ENCODE peak calls at places on chromosomes 16 and 17, in four cellular contexts. One of them, this sample, is unnamed.
A peak's percentile ranks its signal among the peaks of the same experiment; 100 is the strongest.

GRCh38 chr17:33178641-33179040 is 114.5 kb downstream of the ASIC2 start:
- DNase-seq in IMR-90: no peak
- DNase-seq in OCI-LY7: no peak
- DNase-seq in neuronal stem cell: no peak
- DNase-seq in this sample: no peak

GRCh38 chr17:59769891-59770290 is 62.4 kb downstream of the VMP1 start:
- DNase-seq in IMR-90: no peak
- DNase-seq in OCI-LY7: no peak
- DNase-seq in neuronal stem cell: no peak
- DNase-seq in this sample: no peak

GRCh38 chr17:28953444-28954118 is 2.3 kb upstream of the PHF12 start:
- DNase-seq in IMR-90: peak; percentile 45
- DNase-seq in OCI-LY7: peak; percentile 70
- DNase-seq in neuronal stem cell: peak; percentile 83
- DNase-seq in this sample: peak; percentile 19

GRCh38 chr17:73973881-73974409 is 229.5 kb upstream of the RPL38 start:
- DNase-seq in IMR-90: no peak
- DNase-seq in OCI-LY7: no peak
- DNase-seq in neuronal stem cell: no peak
- DNase-seq in this sample: no peak

GRCh38 chr17:74759941-74760340 is 11.5 kb downstream of the NHERF1 start:
- DNase-seq in IMR-90: no peak
- DNase-seq in OCI-LY7: no peak
- DNase-seq in neuronal stem cell: no peak
- DNase-seq in this sample: no peak

GRCh38 chr16:84243732-84244131 is 3.9 kb upstream of the KCNG4 start:
- DNase-seq in IMR-90: no peak
- DNase-seq in OCI-LY7: peak; percentile 3
- DNase-seq in neuronal stem cell: no peak
- DNase-seq in this sample: no peak

GRCh38 chr17:12256380-12256995 is 235.8 kb downstream of the MAP2K4 start:
- DNase-seq in IMR-90: peak; percentile 81
- DNase-seq in OCI-LY7: peak; percentile 59
- DNase-seq in neuronal stem cell: peak; percentile 32
- DNase-seq in this sample: no peak

GRCh38 chr17:32187276-32187675 is 45.0 kb downstream of the RHOT1 start:
- DNase-seq in IMR-90: peak; percentile 47
- DNase-seq in OCI-LY7: no peak
- DNase-seq in neuronal stem cell: no peak
- DNase-seq in this sample: no peak

GRCh38 chr16:84928679-84929420 is 82.5 kb downstream of the ZDHHC7 start:
- DNase-seq in IMR-90: peak; percentile 39
- DNase-seq in OCI-LY7: no peak
- DNase-seq in neuronal stem cell: no peak
- DNase-seq in this sample: no peak

GRCh38 chr17:19392303-19392702 is 5.3 kb upstream of the MFAP4 start:
- DNase-seq in IMR-90: no peak
- DNase-seq in OCI-LY7: no peak
- DNase-seq in neuronal stem cell: no peak
- DNase-seq in this sample: no peak

GRCh38 chr17:29442451-29442850 is 52.3 kb downstream of the TAOK1 start:
- DNase-seq in IMR-90: no peak
- DNase-seq in OCI-LY7: no peak
- DNase-seq in neuronal stem cell: no peak
- DNase-seq in this sample: no peak

GRCh38 chr16:3045758-3046505 is 429 bp upstream of the MMP25 start:
- DNase-seq in IMR-90: no peak
- DNase-seq in OCI-LY7: no peak
- DNase-seq in neuronal stem cell: no peak
- DNase-seq in this sample: no peak

GRCh38 chr16:28927815-28928214 is 2.8 kb upstream of the RABEP2 start:
- DNase-seq in IMR-90: no peak
- DNase-seq in OCI-LY7: no peak
- DNase-seq in neuronal stem cell: no peak
- DNase-seq in this sample: no peak

GRCh38 chr17:7587420-7587786 is 2.5 kb downstream of the SOX15 start:
- DNase-seq in IMR-90: peak; percentile 98
- DNase-seq in OCI-LY7: no peak
- DNase-seq in neuronal stem cell: no peak
- DNase-seq in this sample: no peak

GRCh38 chr16:11272921-11273720 is at the start of gene PRM3:
- DNase-seq in IMR-90: no peak
- DNase-seq in OCI-LY7: no peak
- DNase-seq in neuronal stem cell: no peak
- DNase-seq in this sample: no peak
- H3K27ac ChIP-seq in IMR-90: peak within 1 kb of the TSS; percentile 7
- H3K27ac ChIP-seq in OCI-LY7: no peak within 1 kb of the TSS
- H3K27ac ChIP-seq in neuronal stem cell: no peak within 1 kb of the TSS
- H3K27ac ChIP-seq in this sample: no peak within 1 kb of the TSS

DNA sequence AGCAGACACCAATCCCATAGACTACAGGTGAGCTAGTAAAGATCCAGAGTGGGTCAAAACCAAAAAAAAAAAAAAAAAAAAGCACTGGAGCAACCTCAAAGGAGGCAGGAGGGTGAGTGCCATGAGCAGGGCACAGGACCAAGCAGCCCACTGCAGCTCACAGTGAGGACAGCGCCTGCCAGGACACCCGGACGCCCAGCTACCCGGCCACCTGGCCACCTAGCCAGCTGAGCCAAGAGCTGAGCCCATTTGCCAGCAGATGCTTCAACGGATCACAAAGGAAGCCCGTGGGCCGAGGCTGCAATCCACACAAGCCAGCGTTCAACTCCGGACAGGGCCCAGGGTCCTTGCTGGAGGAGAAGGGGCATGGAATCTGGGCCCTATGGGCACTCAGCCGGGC is 15.1 kb downstream of the AXIN1 start:
- DNase-seq in IMR-90: no peak
- DNase-seq in OCI-LY7: no peak
- DNase-seq in neuronal stem cell: no peak
- DNase-seq in this sample: no peak
- H3K4me1 ChIP-seq in IMR-90: peaks cover 6% of the 10 kb centered on the region
- H3K4me1 ChIP-seq in OCI-LY7: no peaks in the 10 kb centered on the region
- H3K4me1 ChIP-seq in neuronal stem cell: peaks cover 4% of the 10 kb centered on the region
- H3K4me1 ChIP-seq in this sample: peaks cover 58% of the 10 kb centered on the region

DNA sequence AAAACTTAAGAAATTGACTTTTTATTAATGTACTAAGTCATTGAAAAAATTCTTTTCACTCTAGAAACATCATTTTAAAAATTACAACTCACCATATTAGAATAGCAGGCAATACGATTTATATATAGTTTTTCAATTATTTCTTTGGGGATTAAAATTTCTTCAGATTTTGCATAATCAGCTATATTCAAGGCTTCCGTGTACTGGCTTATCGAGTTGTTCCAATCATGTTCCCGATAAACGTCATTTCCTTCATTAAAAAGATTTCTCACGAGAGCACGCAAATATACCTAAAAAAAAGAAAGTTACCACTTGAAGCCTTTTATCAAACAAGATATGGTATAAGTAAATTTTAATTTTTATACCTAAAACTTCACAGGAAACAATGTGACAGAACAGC is 18.0 kb downstream of the ZC3H7A start:
- DNase-seq in IMR-90: no peak
- DNase-seq in OCI-LY7: no peak
- DNase-seq in neuronal stem cell: no peak
- DNase-seq in this sample: no peak
- H3K36me3 ChIP-seq in IMR-90: peaks cover 30% of the 10 kb centered on the region
- H3K36me3 ChIP-seq in OCI-LY7: peaks cover 63% of the 10 kb centered on the region
- H3K36me3 ChIP-seq in neuronal stem cell: peaks cover 74% of the 10 kb centered on the region
- H3K36me3 ChIP-seq in this sample: peaks cover 13% of the 10 kb centered on the region

GRCh38 chr17:43611230-43611969 is 50.3 kb downstream of the MEOX1 start:
- DNase-seq in IMR-90: no peak
- DNase-seq in OCI-LY7: peak; percentile 7
- DNase-seq in neuronal stem cell: no peak
- DNase-seq in this sample: no peak

GRCh38 chr17:43614560-43614959 is 47.2 kb downstream of the MEOX1 start:
- DNase-seq in IMR-90: no peak
- DNase-seq in OCI-LY7: no peak
- DNase-seq in neuronal stem cell: no peak
- DNase-seq in this sample: no peak

GRCh38 chr17:43613911-43614310 is 47.8 kb downstream of the MEOX1 start:
- DNase-seq in IMR-90: no peak
- DNase-seq in OCI-LY7: no peak
- DNase-seq in neuronal stem cell: no peak
- DNase-seq in this sample: no peak

GRCh38 chr17:43609613-43610385 is 51.9 kb downstream of the MEOX1 start:
- DNase-seq in IMR-90: peak; percentile 26
- DNase-seq in OCI-LY7: no peak
- DNase-seq in neuronal stem cell: no peak
- DNase-seq in this sample: no peak

DNA sequence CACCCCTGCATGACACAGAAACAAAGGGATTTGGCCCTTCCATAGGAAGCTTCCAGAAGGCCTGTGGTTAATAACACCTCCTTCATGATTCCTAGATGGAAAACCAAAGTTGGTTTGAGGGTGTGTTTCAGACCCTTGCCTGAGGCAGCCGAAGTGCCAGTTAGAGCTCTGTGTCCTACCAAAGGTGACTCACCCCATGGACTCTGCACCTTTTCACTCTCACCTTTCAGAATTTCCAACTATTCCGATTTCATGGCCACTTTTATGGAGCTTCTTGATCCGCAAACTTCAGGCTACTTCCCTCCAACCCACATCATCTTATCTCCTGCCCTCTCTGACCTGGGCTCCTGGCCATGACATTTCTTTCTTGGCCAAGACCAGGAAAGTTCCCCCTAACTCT is 49.2 kb downstream of the MEOX1 start:
- DNase-seq in IMR-90: no peak
- DNase-seq in OCI-LY7: no peak
- DNase-seq in neuronal stem cell: no peak
- DNase-seq in this sample: no peak
- H3K27ac ChIP-seq in IMR-90: no peak overlapping the region
- H3K27ac ChIP-seq in OCI-LY7: no peak overlapping the region
- H3K27ac ChIP-seq in neuronal stem cell: no peak overlapping the region
- H3K27ac ChIP-seq in this sample: no peak overlapping the region

GRCh38 chr17:49612721-49613120 is 37.0 kb downstream of the NXPH3 start:
- DNase-seq in IMR-90: no peak
- DNase-seq in OCI-LY7: no peak
- DNase-seq in neuronal stem cell: no peak
- DNase-seq in this sample: no peak

GRCh38 chr17:49616086-49616485 is 40.4 kb downstream of the NXPH3 start:
- DNase-seq in IMR-90: no peak
- DNase-seq in OCI-LY7: no peak
- DNase-seq in neuronal stem cell: no peak
- DNase-seq in this sample: no peak

GRCh38 chr17:49616546-49617205 is 41.0 kb downstream of the NXPH3 start:
- DNase-seq in IMR-90: no peak
- DNase-seq in OCI-LY7: no peak
- DNase-seq in neuronal stem cell: no peak
- DNase-seq in this sample: no peak

DNA sequence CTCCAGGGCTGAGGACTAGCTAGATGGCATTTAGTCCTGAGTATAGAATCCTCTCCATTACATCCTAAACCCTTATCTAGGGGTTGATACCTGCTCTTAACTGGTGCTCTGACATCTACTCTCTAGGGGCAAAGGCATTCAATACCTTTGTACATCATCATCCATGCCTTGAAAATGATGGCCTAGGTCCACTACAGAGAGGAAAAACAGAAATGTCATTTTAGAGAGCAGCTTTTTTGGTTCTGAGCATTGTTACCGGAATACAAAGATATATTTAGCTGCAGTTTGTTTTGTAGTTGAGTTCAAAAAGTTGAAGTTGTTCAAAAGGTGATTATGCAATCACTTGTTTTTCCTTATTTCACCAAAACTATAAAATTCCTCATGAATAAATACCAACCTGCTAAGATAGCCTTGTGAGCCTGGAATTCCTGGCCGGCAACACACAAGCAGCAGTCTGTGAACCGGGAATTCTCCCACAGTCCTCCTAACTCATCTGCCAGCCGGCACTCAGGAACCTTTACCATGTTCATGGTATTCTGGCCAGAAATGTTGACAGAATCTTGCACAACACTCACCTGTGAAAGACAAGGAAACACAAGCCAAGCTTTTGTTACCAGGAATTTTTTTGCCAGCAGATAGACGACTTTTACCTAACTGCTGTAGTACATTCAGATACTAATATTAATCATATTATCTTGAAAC is 35.4 kb downstream of the NXPH3 start:
- DNase-seq in IMR-90: no peak
- DNase-seq in OCI-LY7: no peak
- DNase-seq in neuronal stem cell: no peak
- DNase-seq in this sample: no peak
- H3K4me1 ChIP-seq in IMR-90: no peaks in the 10 kb centered on the region
- H3K4me1 ChIP-seq in OCI-LY7: no peaks in the 10 kb centered on the region
- H3K4me1 ChIP-seq in neuronal stem cell: no peaks in the 10 kb centered on the region
- H3K4me1 ChIP-seq in this sample: no peaks in the 10 kb centered on the region